ENCODE peak calls at places on chromosomes 7 and 10, in seven cellular contexts. One of them, this sample, is unnamed.

GRCh38 chr10:120423350-120424197 is 33.5 kb upstream of the PLPP4 start:
- DNase-seq in spleen: no peak
- DNase-seq in Panc1: peak; percentile 53
- DNase-seq in H1: peak; percentile 79
- DNase-seq in upper lobe of left lung: no peak
- DNase-seq in stomach: peak; percentile 53
- DNase-seq in HCT116: peak; percentile 42
- DNase-seq in this sample: peak; percentile 38

GRCh38 chr7:44607141-44608068 is 978 bp downstream of the OGDH start:
- DNase-seq in spleen: no peak
- DNase-seq in HCT116: no peak
- DNase-seq in stomach: no peak
- DNase-seq in Panc1: no peak
- DNase-seq in H1: no peak
- DNase-seq in upper lobe of left lung: no peak
- DNase-seq in this sample: no peak

GRCh38 chr10:132962623-132963429 is 20.5 kb upstream of the CFAP46 start:
- DNase-seq in upper lobe of left lung: no peak
- DNase-seq in Panc1: no peak
- DNase-seq in stomach: no peak
- DNase-seq in H1: no peak
- DNase-seq in spleen: no peak
- DNase-seq in HCT116: no peak
- DNase-seq in this sample: no peak

GRCh38 chr7:30893357-30893756 is 18.3 kb upstream of the AQP1 start:
- DNase-seq in upper lobe of left lung: peak; percentile 59
- DNase-seq in HCT116: no peak
- DNase-seq in H1: no peak
- DNase-seq in Panc1: no peak
- DNase-seq in spleen: no peak
- DNase-seq in stomach: no peak
- DNase-seq in this sample: no peak

GRCh38 chr7:84975586-84976185 is 211.2 kb downstream of the SEMA3D start:
- DNase-seq in spleen: no peak
- DNase-seq in upper lobe of left lung: no peak
- DNase-seq in H1: no peak
- DNase-seq in stomach: no peak
- DNase-seq in HCT116: no peak
- DNase-seq in Panc1: no peak
- DNase-seq in this sample: no peak

GRCh38 chr10:52466464-52466863 is 152.4 kb downstream of the DKK1 start:
- DNase-seq in HCT116: no peak
- DNase-seq in spleen: no peak
- DNase-seq in H1: no peak
- DNase-seq in upper lobe of left lung: no peak
- DNase-seq in Panc1: no peak
- DNase-seq in stomach: no peak
- DNase-seq in this sample: no peak

GRCh38 chr10:62153191-62153590 is 115.5 kb downstream of the RTKN2 start:
- DNase-seq in spleen: no peak
- DNase-seq in H1: no peak
- DNase-seq in upper lobe of left lung: no peak
- DNase-seq in HCT116: no peak
- DNase-seq in Panc1: no peak
- DNase-seq in stomach: no peak
- DNase-seq in this sample: no peak

GRCh38 chr10:112779025-112779765 is 170.9 kb upstream of the TCF7L2 start:
- DNase-seq in Panc1: no peak
- DNase-seq in upper lobe of left lung: no peak
- DNase-seq in HCT116: no peak
- DNase-seq in H1: peak; percentile 7
- DNase-seq in spleen: no peak
- DNase-seq in stomach: no peak
- DNase-seq in this sample: no peak

GRCh38 chr10:132163278-132163765 is 23.4 kb upstream of the DPYSL4 start:
- DNase-seq in stomach: peak; percentile 49
- DNase-seq in Panc1: no peak
- DNase-seq in upper lobe of left lung: no peak
- DNase-seq in HCT116: peak; percentile 79
- DNase-seq in spleen: peak; percentile 73
- DNase-seq in H1: peak; percentile 95
- DNase-seq in this sample: peak; percentile 51

GRCh38 chr10:45420453-45421192 is 46.6 kb downstream of the ALOX5 start:
- DNase-seq in HCT116: no peak
- DNase-seq in stomach: peak; percentile 94
- DNase-seq in upper lobe of left lung: peak; percentile 86
- DNase-seq in H1: no peak
- DNase-seq in Panc1: no peak
- DNase-seq in spleen: peak; percentile 90
- DNase-seq in this sample: peak; percentile 87
- TF ChIP-seq POLR2AphosphoS5 in HCT116: no peak
- TF ChIP-seq POLR2AphosphoS5 in stomach: peak; percentile 83
- TF ChIP-seq POLR2AphosphoS5 in upper lobe of left lung: peak; percentile 58
- TF ChIP-seq POLR2AphosphoS5 in H1: no peak
- TF ChIP-seq POLR2AphosphoS5 in Panc1: no peak
- TF ChIP-seq POLR2AphosphoS5 in spleen: peak; percentile 79
- TF ChIP-seq POLR2AphosphoS5 in this sample: peak; percentile 73

DNA sequence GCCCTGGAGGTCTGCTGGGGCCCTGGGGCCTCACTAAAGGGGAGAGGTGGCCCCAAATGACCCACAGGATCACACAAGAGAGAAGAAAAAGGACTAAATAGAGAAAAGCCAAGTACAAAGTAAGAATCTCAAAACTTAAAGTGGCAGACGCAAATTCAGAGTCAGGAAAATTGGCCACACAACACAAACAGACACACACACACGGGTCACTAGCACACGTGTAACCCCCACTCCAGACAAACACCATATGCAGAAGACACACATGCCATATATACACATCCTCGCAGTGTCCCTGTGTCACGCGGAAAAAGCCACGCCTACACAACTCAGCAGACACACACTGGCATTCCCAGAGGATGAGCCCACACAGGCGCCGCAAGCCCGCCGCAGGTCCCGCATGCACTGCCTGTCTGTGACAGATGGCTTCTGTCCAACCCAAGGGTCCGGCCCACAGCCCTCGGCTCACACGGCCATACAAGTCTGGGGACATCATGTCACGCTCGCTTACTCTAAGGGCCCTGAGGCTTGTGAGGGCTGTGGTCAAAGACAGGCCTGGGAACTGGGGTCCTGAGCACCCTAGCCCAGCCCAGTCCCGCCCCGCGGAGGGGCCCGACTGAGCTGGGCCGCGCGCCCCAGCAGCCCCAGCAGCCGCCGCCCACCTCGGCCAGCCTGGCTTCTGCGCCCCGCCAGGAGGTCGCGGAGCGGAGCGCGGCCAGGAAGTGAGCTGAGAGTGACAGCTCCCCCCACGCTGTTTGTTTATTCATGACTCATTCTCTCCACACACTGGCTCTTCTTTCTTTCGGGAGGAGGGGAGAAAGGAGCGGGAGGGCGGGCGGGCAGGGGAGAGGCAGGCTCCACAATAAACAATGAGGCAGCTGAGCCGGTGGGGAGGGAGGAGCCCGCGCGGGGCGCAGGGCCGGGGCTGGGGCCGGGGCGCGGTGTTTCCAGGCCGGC is 95.5 kb upstream of the ZMIZ1 start:
- DNase-seq in HCT116: peak; percentile 84
- DNase-seq in spleen: peak; percentile 89
- DNase-seq in stomach: peak; percentile 69
- DNase-seq in H1: peak; percentile 72
- DNase-seq in Panc1: peak; percentile 70
- DNase-seq in upper lobe of left lung: peak; percentile 74
- DNase-seq in this sample: peak; percentile 79
- TF ChIP-seq POLR2AphosphoS5 in HCT116: peak; percentile 57
- TF ChIP-seq POLR2AphosphoS5 in spleen: peak; percentile 87
- TF ChIP-seq POLR2AphosphoS5 in stomach: peak; percentile 82
- TF ChIP-seq POLR2AphosphoS5 in H1: no peak
- TF ChIP-seq POLR2AphosphoS5 in Panc1: peak; percentile 72
- TF ChIP-seq POLR2AphosphoS5 in upper lobe of left lung: peak; percentile 89
- TF ChIP-seq POLR2AphosphoS5 in this sample: peak; percentile 80

DNA sequence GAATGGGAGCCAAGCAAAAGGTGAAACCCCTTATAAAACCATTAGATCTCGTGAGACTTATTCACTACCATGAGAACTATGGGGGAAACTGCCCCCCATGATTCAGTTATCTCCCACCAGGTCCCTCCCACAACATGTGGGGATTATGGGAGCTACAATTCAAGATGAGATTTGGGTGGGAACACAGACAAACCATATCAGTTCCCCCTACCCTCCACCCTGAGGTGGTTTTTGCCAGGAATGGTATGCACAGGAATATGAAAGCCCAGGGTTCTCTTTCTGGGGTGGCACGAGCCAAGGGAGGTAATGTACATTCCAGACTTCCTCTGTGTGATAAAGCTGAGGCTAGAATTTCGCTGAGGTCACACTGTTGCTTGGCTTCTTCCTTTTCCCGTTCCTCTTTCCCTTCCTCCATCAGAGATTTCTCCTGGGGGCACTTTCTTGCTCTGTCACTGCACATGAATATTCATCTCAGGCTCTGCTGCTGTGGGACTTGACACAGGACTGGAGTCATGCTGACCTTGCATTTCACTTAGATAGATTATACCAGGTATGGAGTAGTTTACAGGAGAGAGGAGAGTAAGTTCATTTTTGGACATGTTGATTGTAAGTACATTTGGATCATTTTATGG is 347.0 kb upstream of the MTPN start:
- DNase-seq in Panc1: no peak
- DNase-seq in spleen: no peak
- DNase-seq in H1: no peak
- DNase-seq in HCT116: no peak
- DNase-seq in stomach: no peak
- DNase-seq in upper lobe of left lung: no peak
- DNase-seq in this sample: no peak
- TF ChIP-seq POLR2AphosphoS5 in Panc1: no peak
- TF ChIP-seq POLR2AphosphoS5 in spleen: no peak
- TF ChIP-seq POLR2AphosphoS5 in H1: no peak
- TF ChIP-seq POLR2AphosphoS5 in HCT116: no peak
- TF ChIP-seq POLR2AphosphoS5 in stomach: no peak
- TF ChIP-seq POLR2AphosphoS5 in upper lobe of left lung: no peak
- TF ChIP-seq POLR2AphosphoS5 in this sample: no peak

GRCh38 chr7:11587048-11587447 is 244.9 kb downstream of the THSD7A start:
- DNase-seq in Panc1: no peak
- DNase-seq in spleen: no peak
- DNase-seq in HCT116: no peak
- DNase-seq in upper lobe of left lung: no peak
- DNase-seq in H1: no peak
- DNase-seq in stomach: no peak
- DNase-seq in this sample: no peak
- TF ChIP-seq POLR2AphosphoS5 in Panc1: no peak
- TF ChIP-seq POLR2AphosphoS5 in spleen: no peak
- TF ChIP-seq POLR2AphosphoS5 in HCT116: no peak
- TF ChIP-seq POLR2AphosphoS5 in upper lobe of left lung: no peak
- TF ChIP-seq POLR2AphosphoS5 in H1: no peak
- TF ChIP-seq POLR2AphosphoS5 in stomach: no peak
- TF ChIP-seq POLR2AphosphoS5 in this sample: no peak

GRCh38 chr10:12981570-12981969 is 19.9 kb downstream of the CCDC3 start:
- DNase-seq in spleen: no peak
- DNase-seq in stomach: no peak
- DNase-seq in H1: no peak
- DNase-seq in Panc1: peak; percentile 48
- DNase-seq in HCT116: peak; percentile 90
- DNase-seq in upper lobe of left lung: no peak
- DNase-seq in this sample: no peak

GRCh38 chr10:12980080-12980656 is 21.3 kb downstream of the CCDC3 start:
- DNase-seq in Panc1: no peak
- DNase-seq in H1: no peak
- DNase-seq in spleen: no peak
- DNase-seq in HCT116: no peak
- DNase-seq in stomach: no peak
- DNase-seq in upper lobe of left lung: no peak
- DNase-seq in this sample: no peak

GRCh38 chr10:12980713-12981306 is 20.7 kb downstream of the CCDC3 start:
- DNase-seq in HCT116: no peak
- DNase-seq in Panc1: no peak
- DNase-seq in stomach: no peak
- DNase-seq in H1: no peak
- DNase-seq in spleen: no peak
- DNase-seq in upper lobe of left lung: no peak
- DNase-seq in this sample: no peak

GRCh38 chr10:12975906-12976305 is 25.6 kb downstream of the CCDC3 start:
- DNase-seq in HCT116: no peak
- DNase-seq in Panc1: no peak
- DNase-seq in spleen: no peak
- DNase-seq in stomach: no peak
- DNase-seq in upper lobe of left lung: no peak
- DNase-seq in H1: no peak
- DNase-seq in this sample: no peak

GRCh38 chr10:12978885-12979284 is 22.6 kb downstream of the CCDC3 start:
- DNase-seq in HCT116: no peak
- DNase-seq in Panc1: no peak
- DNase-seq in stomach: no peak
- DNase-seq in upper lobe of left lung: no peak
- DNase-seq in spleen: no peak
- DNase-seq in H1: no peak
- DNase-seq in this sample: no peak
- TF ChIP-seq POLR2AphosphoS5 in HCT116: no peak
- TF ChIP-seq POLR2AphosphoS5 in Panc1: no peak
- TF ChIP-seq POLR2AphosphoS5 in stomach: no peak
- TF ChIP-seq POLR2AphosphoS5 in upper lobe of left lung: no peak
- TF ChIP-seq POLR2AphosphoS5 in spleen: no peak
- TF ChIP-seq POLR2AphosphoS5 in H1: no peak
- TF ChIP-seq POLR2AphosphoS5 in this sample: no peak

DNA sequence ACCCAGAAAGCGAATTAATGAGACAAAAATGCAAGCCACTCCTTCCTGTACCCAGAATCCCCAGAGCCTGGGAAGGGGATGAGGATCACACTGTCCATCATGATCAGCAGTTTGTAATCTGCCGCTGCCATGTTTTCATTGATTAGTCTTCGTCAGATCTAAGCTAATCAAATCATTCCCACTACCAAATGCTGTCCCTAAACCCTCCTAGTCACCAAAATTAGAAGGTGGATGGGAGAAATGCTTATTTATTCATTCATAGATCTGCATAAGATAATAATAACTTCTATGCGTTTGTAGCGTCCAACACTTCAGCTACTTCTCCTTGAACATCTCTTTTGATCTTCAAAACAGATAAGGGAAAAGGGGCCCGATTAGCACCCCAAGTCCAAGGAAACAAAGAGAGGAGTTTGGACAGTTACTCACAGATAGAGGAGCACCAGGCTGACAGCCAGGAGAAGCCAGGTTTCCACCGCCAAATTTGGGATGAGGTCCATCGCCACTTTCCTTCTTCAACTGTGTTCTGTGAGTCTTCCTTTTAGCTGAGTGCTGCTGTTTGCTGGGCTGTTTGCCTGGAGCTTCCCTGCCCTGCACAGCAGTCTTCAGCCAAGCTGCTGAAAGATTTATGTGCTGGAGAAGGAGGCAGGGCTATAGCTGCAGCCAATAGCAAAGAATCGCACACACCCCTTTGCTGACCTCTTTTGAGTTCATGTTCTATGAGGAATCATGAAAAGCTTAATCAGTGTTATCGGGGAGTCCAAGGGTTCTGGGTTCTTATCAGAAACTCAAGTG is at the start of gene CYP3A5:
- DNase-seq in HCT116: peak; percentile 24
- DNase-seq in H1: no peak
- DNase-seq in Panc1: no peak
- DNase-seq in spleen: no peak
- DNase-seq in upper lobe of left lung: no peak
- DNase-seq in stomach: peak; percentile 80
- DNase-seq in this sample: peak; percentile 85
- TF ChIP-seq POLR2AphosphoS5 in HCT116: peak; percentile 49
- TF ChIP-seq POLR2AphosphoS5 in H1: no peak
- TF ChIP-seq POLR2AphosphoS5 in Panc1: no peak
- TF ChIP-seq POLR2AphosphoS5 in spleen: no peak
- TF ChIP-seq POLR2AphosphoS5 in upper lobe of left lung: peak; percentile 63
- TF ChIP-seq POLR2AphosphoS5 in stomach: peak; percentile 96
- TF ChIP-seq POLR2AphosphoS5 in this sample: peak; percentile 99

This sample was measured in transverse colon.